ENCODE peak calls at places on chromosomes 4 and X, in eight cellular contexts. G is activated CD4-positive, CD25-positive, alpha-beta regulatory T cell; T is pons; V is fibroblast of lung; D is activated T-helper 1 cell treated with anti-CD3 and anti-CD28 coated beads, Interleukin-2, amount 50 U/mL, for 16 hours; B is upper lobe of right lung; W is activated CD4-positive, alpha-beta T cell treated with anti-CD3 and anti-CD28 coated beads for 48 hours; R is NCI-H1092. H is an unnamed sample.

GRCh38 chr4:165439981-165440380 is 61.2 kb downstream of the CPE start:
- DNase-seq in G (no peak), R (no peak), B (no peak), V (no peak), D (no peak), T (no peak), W (no peak), H (no peak)

GRCh38 chr4:5366421-5366820 is 315.1 kb downstream of the STK32B start:
- DNase-seq in V (peak), G (no peak), R (no peak), W (no peak), T (no peak), B (no peak), D (no peak), H (no peak)

GRCh38 chr4:143586080-143586479 is 72.6 kb downstream of the SMARCA5 start:
- DNase-seq in B (no peak), D (no peak), R (no peak), V (peak), W (no peak), G (no peak), T (no peak), H (peak)

GRCh38 chr4:66048861-66049260 is 378.6 kb upstream of the EPHA5 start:
- DNase-seq in W (no peak), V (peak), R (no peak), B (no peak), G (no peak), T (no peak), D (no peak), H (no peak)

GRCh38 chrX:131783555-131784338 is 239.4 kb upstream of the STK26 start:
- DNase-seq in V (peak), T (no peak), B (no peak), R (no peak), D (peak), G (no peak), W (no peak), H (no peak)

GRCh38 chr4:26826721-26827120 is 33.9 kb upstream of the STIM2 start:
- DNase-seq in B (no peak), R (no peak), V (no peak), T (peak), D (no peak), W (no peak), G (no peak), H (no peak)

GRCh38 chr4:26223160-26223559 is 97.7 kb upstream of the RBPJ start:
- DNase-seq in T (no peak), D (no peak), V (peak), W (no peak), B (no peak), G (no peak), R (no peak), H (peak)

GRCh38 chr4:3644849-3645627 is 112.8 kb upstream of the LRPAP1 start:
- DNase-seq in V (peak), D (no peak), T (no peak), R (no peak), G (no peak), B (no peak), W (no peak), H (peak)

GRCh38 chrX:72003811-72004750 is 93.4 kb downstream of the NHSL2 start:
- DNase-seq in D (no peak), G (no peak), T (no peak), R (no peak), W (no peak), V (peak), B (no peak), H (no peak)